ENCODE peak calls at places on chromosome 6, in four cellular contexts. H, J, A and R are unnamed samples.
A peak's percentile ranks its signal among the peaks of the same experiment; 100 is the strongest.

GRCh38 chr6:153104220-153104619 is 26.9 kb downstream of the RGS17 start:
- DNase-seq in H (no peak), J (no peak), A (no peak), R (no peak)

GRCh38 chr6:170268216-170269129 is 22.4 kb downstream of the DLL1 start:
- DNase-seq in H (no peak), J (no peak), A (no peak), R (no peak)

GRCh38 chr6:74137910-74138309 is 441.9 kb downstream of the CD109 start:
- DNase-seq in H (no peak), J (no peak), A (no peak), R (no peak)

GRCh38 chr6:78101387-78101786 is 448.5 kb downstream of the MEI4 start:
- DNase-seq in H (no peak), J (no peak), A (no peak), R (no peak)

GRCh38 chr6:6856538-6857523 is 250.9 kb upstream of the RREB1 start:
- DNase-seq in H (peak; percentile 38), J (peak; percentile 55), A (no peak), R (peak; percentile 45)

GRCh38 chr6:52363222-52363867 is 1.4 kb downstream of the PAQR8 start:
- DNase-seq in H (no peak), J (no peak), A (no peak), R (peak; percentile 28)

GRCh38 chr6:112153926-112154621 is 66.7 kb downstream of the FAM229B start:
- DNase-seq in H (no peak), J (no peak), A (peak; percentile 13), R (peak; percentile 31)

GRCh38 chr6:71332012-71332411 is 43.4 kb downstream of the OGFRL1 start:
- DNase-seq in H (no peak), J (no peak), A (no peak), R (no peak)

GRCh38 chr6:474454-475185 is 83.1 kb downstream of the IRF4 start:
- DNase-seq in H (no peak), J (no peak), A (no peak), R (peak; percentile 44)

GRCh38 chr6:124798942-124799496 is 163.2 kb upstream of the RNF217 start:
- DNase-seq in H (no peak), J (no peak), A (no peak), R (no peak)

GRCh38 chr6:23213651-23214050 is 644.3 kb downstream of the HDGFL1 start:
- DNase-seq in H (no peak), J (no peak), A (no peak), R (no peak)

GRCh38 chr6:43973351-43973750 is 153.9 kb downstream of the MRPL14 start:
- DNase-seq in H (no peak), J (no peak), A (no peak), R (no peak)

GRCh38 chr6:24667378-24667803 is 514 bp downstream of the ACOT13 start:
- DNase-seq in H (no peak), J (no peak), A (peak; percentile 24), R (peak; percentile 11)

GRCh38 chr6:117547688-117548621 is 54.4 kb downstream of the GOPC start:
- DNase-seq in H (peak; percentile 79), J (no peak), A (no peak), R (peak; percentile 80)

GRCh38 chr6:108872001-108872974 is 24.1 kb downstream of the ARMC2 start:
- DNase-seq in H (no peak), J (no peak), A (no peak), R (no peak)

GRCh38 chr6:87183687-87184086 is 28.3 kb downstream of the ZNF292 start:
- DNase-seq in H (no peak), J (no peak), A (no peak), R (no peak)

GRCh38 chr6:127971945-127972391 is 71.1 kb upstream of the THEMIS start:
- DNase-seq in H (no peak), J (no peak), A (no peak), R (no peak)

GRCh38 chr6:41531591-41532582 is 14.3 kb upstream of the FOXP4 start:
- DNase-seq in H (no peak), J (no peak), A (peak; percentile 36), R (peak; percentile 84)

GRCh38 chr6:154370545-154370944 is 13.9 kb upstream of the IPCEF1 start:
- DNase-seq in H (no peak), J (no peak), A (no peak), R (peak; percentile 52)

GRCh38 chr6:7108964-7109836 is 1.4 kb downstream of the RREB1 start:
- DNase-seq in H (peak; percentile 50), J (no peak), A (peak; percentile 52), R (peak; percentile 44)

GRCh38 chr6:121366184-121366521 is 31.9 kb upstream of the TBC1D32 start:
- DNase-seq in H (no peak), J (no peak), A (no peak), R (no peak)
- TF ChIP-seq TEAD4 in H (no peak), J (no peak), A (no peak), R (no peak)

GRCh38 chr6:88683734-88684133 is 279.7 kb downstream of the RNGTT start:
- DNase-seq in H (no peak), J (no peak), A (no peak), R (no peak)
- TF ChIP-seq TEAD4 in H (no peak), J (no peak), A (no peak), R (no peak)

GRCh38 chr6:1607557-1608221 is 2.0 kb upstream of the FOXC1 start:
- DNase-seq in H (peak; percentile 83), J (peak; percentile 82), A (no peak), R (no peak)
- TF ChIP-seq TEAD4 in H (no peak), J (no peak), A (no peak), R (no peak)

GRCh38 chr6:129765008-129765407 is 55.0 kb upstream of the ARHGAP18 start:
- DNase-seq in H (no peak), J (no peak), A (no peak), R (no peak)

GRCh38 chr6:129767776-129768490 is 58.0 kb upstream of the ARHGAP18 start:
- DNase-seq in H (no peak), J (no peak), A (no peak), R (no peak)

GRCh38 chr6:129766959-129767728 is 57.2 kb upstream of the ARHGAP18 start:
- DNase-seq in H (peak; percentile 67), J (peak; percentile 66), A (peak; percentile 30), R (peak; percentile 25)
- TF ChIP-seq TEAD4 in H (no peak), J (peak; percentile 11), A (no peak), R (peak; percentile 26)

GRCh38 chr6:167452338-167453081 is 127.6 kb downstream of the TTLL2 start:
- DNase-seq in H (no peak), J (no peak), A (no peak), R (no peak)
- TF ChIP-seq TEAD4 in H (no peak), J (no peak), A (no peak), R (no peak)

GRCh38 chr6:45265246-45265645 is 62.9 kb upstream of the RUNX2 start:
- DNase-seq in H (no peak), J (no peak), A (no peak), R (no peak)
- TF ChIP-seq TEAD4 in H (no peak), J (no peak), A (no peak), R (no peak)

GRCh38 chr6:39882567-39882953 is 51.7 kb downstream of the MOCS1 start:
- DNase-seq in H (no peak), J (no peak), A (no peak), R (no peak)
- TF ChIP-seq TEAD4 in H (no peak), J (no peak), A (no peak), R (peak; percentile 47)